ENCODE peak calls at places on chromosome 16, in six cellular contexts. One of them, this sample, is unnamed.

GRCh38 chr16:16890964-16891363 is 512.0 kb downstream of the NPIPA7 start:
- DNase-seq in astrocyte: no peak
- DNase-seq in left lung: no peak
- DNase-seq in fibroblast of pulmonary artery: no peak
- DNase-seq in dorsolateral prefrontal cortex: no peak
- DNase-seq in CD4-positive, alpha-beta T cell: no peak
- DNase-seq in this sample: no peak

GRCh38 chr16:30985401-30986128 is 558 bp downstream of the HSD3B7 start:
- DNase-seq in astrocyte: no peak
- DNase-seq in left lung: peak
- DNase-seq in fibroblast of pulmonary artery: no peak
- DNase-seq in dorsolateral prefrontal cortex: no peak
- DNase-seq in CD4-positive, alpha-beta T cell: no peak
- DNase-seq in this sample: no peak

GRCh38 chr16:17845031-17845430 is 374.3 kb upstream of the XYLT1 start:
- DNase-seq in astrocyte: no peak
- DNase-seq in left lung: no peak
- DNase-seq in fibroblast of pulmonary artery: no peak
- DNase-seq in dorsolateral prefrontal cortex: peak
- DNase-seq in CD4-positive, alpha-beta T cell: no peak
- DNase-seq in this sample: no peak

GRCh38 chr16:46607529-46607928 is 13.7 kb downstream of the SHCBP1 start:
- DNase-seq in astrocyte: peak
- DNase-seq in left lung: no peak
- DNase-seq in fibroblast of pulmonary artery: peak
- DNase-seq in dorsolateral prefrontal cortex: no peak
- DNase-seq in CD4-positive, alpha-beta T cell: no peak
- DNase-seq in this sample: no peak

GRCh38 chr16:50666658-50667496 is 14.2 kb downstream of the SNX20 start:
- DNase-seq in astrocyte: no peak
- DNase-seq in left lung: no peak
- DNase-seq in fibroblast of pulmonary artery: no peak
- DNase-seq in dorsolateral prefrontal cortex: no peak
- DNase-seq in CD4-positive, alpha-beta T cell: no peak
- DNase-seq in this sample: no peak

GRCh38 chr16:4691666-4692412 is 1.5 kb upstream of the NUDT16L1 start:
- DNase-seq in astrocyte: no peak
- DNase-seq in left lung: no peak
- DNase-seq in fibroblast of pulmonary artery: no peak
- DNase-seq in dorsolateral prefrontal cortex: no peak
- DNase-seq in CD4-positive, alpha-beta T cell: no peak
- DNase-seq in this sample: no peak

GRCh38 chr16:83393196-83393981 is 414.4 kb upstream of the HSBP1 start:
- DNase-seq in astrocyte: peak
- DNase-seq in left lung: no peak
- DNase-seq in fibroblast of pulmonary artery: peak
- DNase-seq in dorsolateral prefrontal cortex: no peak
- DNase-seq in CD4-positive, alpha-beta T cell: no peak
- DNase-seq in this sample: no peak

GRCh38 chr16:57997176-57997527 is 3.3 kb downstream of the ZNF319 start:
- DNase-seq in astrocyte: no peak
- DNase-seq in left lung: no peak
- DNase-seq in fibroblast of pulmonary artery: no peak
- DNase-seq in dorsolateral prefrontal cortex: no peak
- DNase-seq in CD4-positive, alpha-beta T cell: no peak
- DNase-seq in this sample: no peak

GRCh38 chr16:57700801-57701551 is 6.4 kb downstream of the DRC7 start:
- DNase-seq in astrocyte: no peak
- DNase-seq in left lung: no peak
- DNase-seq in fibroblast of pulmonary artery: no peak
- DNase-seq in dorsolateral prefrontal cortex: no peak
- DNase-seq in CD4-positive, alpha-beta T cell: no peak
- DNase-seq in this sample: no peak

GRCh38 chr16:3138823-3139426 is 4.1 kb downstream of the ZNF213 start:
- DNase-seq in astrocyte: no peak
- DNase-seq in left lung: no peak
- DNase-seq in fibroblast of pulmonary artery: no peak
- DNase-seq in dorsolateral prefrontal cortex: no peak
- DNase-seq in CD4-positive, alpha-beta T cell: no peak
- DNase-seq in this sample: no peak

GRCh38 chr16:81940781-81941560 is 70.3 kb downstream of the SDR42E1 start:
- DNase-seq in astrocyte: peak
- DNase-seq in left lung: no peak
- DNase-seq in fibroblast of pulmonary artery: peak
- DNase-seq in dorsolateral prefrontal cortex: no peak
- DNase-seq in CD4-positive, alpha-beta T cell: no peak
- DNase-seq in this sample: no peak

GRCh38 chr16:89052824-89053724 is 40.6 kb upstream of the ACSF3 start:
- DNase-seq in astrocyte: peak
- DNase-seq in left lung: peak
- DNase-seq in fibroblast of pulmonary artery: no peak
- DNase-seq in dorsolateral prefrontal cortex: peak
- DNase-seq in CD4-positive, alpha-beta T cell: no peak
- DNase-seq in this sample: no peak

GRCh38 chr16:5025171-5025632 is 8.5 kb downstream of the NAGPA start:
- DNase-seq in astrocyte: no peak
- DNase-seq in left lung: no peak
- DNase-seq in fibroblast of pulmonary artery: peak
- DNase-seq in dorsolateral prefrontal cortex: peak
- DNase-seq in CD4-positive, alpha-beta T cell: no peak
- DNase-seq in this sample: no peak

GRCh38 chr16:12575288-12575687 is 228.4 kb downstream of the CPPED1 start:
- DNase-seq in astrocyte: no peak
- DNase-seq in left lung: no peak
- DNase-seq in fibroblast of pulmonary artery: no peak
- DNase-seq in dorsolateral prefrontal cortex: no peak
- DNase-seq in CD4-positive, alpha-beta T cell: no peak
- DNase-seq in this sample: no peak

GRCh38 chr16:48161906-48162305 is 6.1 kb upstream of the ABCC12 start:
- DNase-seq in astrocyte: no peak
- DNase-seq in left lung: no peak
- DNase-seq in fibroblast of pulmonary artery: no peak
- DNase-seq in dorsolateral prefrontal cortex: no peak
- DNase-seq in CD4-positive, alpha-beta T cell: no peak
- DNase-seq in this sample: no peak

DNA sequence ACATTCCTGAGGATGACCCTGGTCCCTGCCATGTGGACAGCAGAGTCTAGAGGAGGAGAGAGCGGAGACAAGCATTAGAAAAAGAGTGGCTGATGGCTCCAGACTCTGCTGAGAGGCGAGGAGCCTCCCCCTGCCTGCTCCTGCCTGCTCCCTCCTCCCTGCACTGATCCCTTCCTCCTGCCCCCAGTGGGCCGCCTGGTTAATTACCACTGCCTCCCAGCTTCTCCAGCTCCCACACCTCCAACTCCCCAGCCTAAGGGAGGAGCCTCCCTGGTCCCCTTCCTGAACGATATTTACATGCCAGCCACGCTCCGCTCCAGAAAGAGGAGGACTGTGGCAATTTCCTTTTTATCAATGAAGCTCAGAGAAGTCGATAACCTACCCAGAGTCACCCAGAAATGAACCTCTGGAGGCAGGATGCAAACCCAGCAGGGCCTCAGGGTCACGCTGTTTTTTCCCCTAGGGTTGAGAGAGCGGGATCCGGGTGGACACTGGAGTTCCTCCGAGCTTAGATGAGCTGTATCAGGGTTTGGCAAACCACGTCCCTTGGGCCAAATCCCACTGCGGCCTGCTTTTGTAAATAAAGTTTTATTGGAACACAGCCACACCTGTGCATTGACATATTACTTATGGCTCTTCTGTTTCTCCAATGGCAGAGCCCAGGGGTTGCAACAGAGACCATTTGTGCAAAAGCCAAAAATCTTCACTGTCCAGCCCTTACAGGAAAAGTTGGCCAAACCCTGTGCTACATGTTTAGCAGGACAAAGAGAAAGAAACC is 27.1 kb upstream of the JPH3 start:
- DNase-seq in astrocyte: no peak
- DNase-seq in left lung: no peak
- DNase-seq in fibroblast of pulmonary artery: no peak
- DNase-seq in dorsolateral prefrontal cortex: no peak
- DNase-seq in CD4-positive, alpha-beta T cell: no peak
- DNase-seq in this sample: no peak
- TF ChIP-seq CTCF in astrocyte: no peak
- TF ChIP-seq CTCF in left lung: no peak
- TF ChIP-seq CTCF in fibroblast of pulmonary artery: peak
- TF ChIP-seq CTCF in dorsolateral prefrontal cortex: no peak
- TF ChIP-seq CTCF in CD4-positive, alpha-beta T cell: no peak
- TF ChIP-seq CTCF in this sample: no peak

GRCh38 chr16:49442805-49443204 is 69.2 kb downstream of the C16orf78 start:
- DNase-seq in astrocyte: no peak
- DNase-seq in left lung: no peak
- DNase-seq in fibroblast of pulmonary artery: no peak
- DNase-seq in dorsolateral prefrontal cortex: no peak
- DNase-seq in CD4-positive, alpha-beta T cell: no peak
- DNase-seq in this sample: no peak

GRCh38 chr16:49441366-49441780 is 67.8 kb downstream of the C16orf78 start:
- DNase-seq in astrocyte: no peak
- DNase-seq in left lung: peak
- DNase-seq in fibroblast of pulmonary artery: peak
- DNase-seq in dorsolateral prefrontal cortex: no peak
- DNase-seq in CD4-positive, alpha-beta T cell: peak
- DNase-seq in this sample: peak

GRCh38 chr16:49439676-49440075 is 66.1 kb downstream of the C16orf78 start:
- DNase-seq in astrocyte: no peak
- DNase-seq in left lung: no peak
- DNase-seq in fibroblast of pulmonary artery: no peak
- DNase-seq in dorsolateral prefrontal cortex: no peak
- DNase-seq in CD4-positive, alpha-beta T cell: no peak
- DNase-seq in this sample: no peak

GRCh38 chr16:49439050-49439449 is 65.4 kb downstream of the C16orf78 start:
- DNase-seq in astrocyte: no peak
- DNase-seq in left lung: no peak
- DNase-seq in fibroblast of pulmonary artery: no peak
- DNase-seq in dorsolateral prefrontal cortex: no peak
- DNase-seq in CD4-positive, alpha-beta T cell: no peak
- DNase-seq in this sample: no peak

DNA sequence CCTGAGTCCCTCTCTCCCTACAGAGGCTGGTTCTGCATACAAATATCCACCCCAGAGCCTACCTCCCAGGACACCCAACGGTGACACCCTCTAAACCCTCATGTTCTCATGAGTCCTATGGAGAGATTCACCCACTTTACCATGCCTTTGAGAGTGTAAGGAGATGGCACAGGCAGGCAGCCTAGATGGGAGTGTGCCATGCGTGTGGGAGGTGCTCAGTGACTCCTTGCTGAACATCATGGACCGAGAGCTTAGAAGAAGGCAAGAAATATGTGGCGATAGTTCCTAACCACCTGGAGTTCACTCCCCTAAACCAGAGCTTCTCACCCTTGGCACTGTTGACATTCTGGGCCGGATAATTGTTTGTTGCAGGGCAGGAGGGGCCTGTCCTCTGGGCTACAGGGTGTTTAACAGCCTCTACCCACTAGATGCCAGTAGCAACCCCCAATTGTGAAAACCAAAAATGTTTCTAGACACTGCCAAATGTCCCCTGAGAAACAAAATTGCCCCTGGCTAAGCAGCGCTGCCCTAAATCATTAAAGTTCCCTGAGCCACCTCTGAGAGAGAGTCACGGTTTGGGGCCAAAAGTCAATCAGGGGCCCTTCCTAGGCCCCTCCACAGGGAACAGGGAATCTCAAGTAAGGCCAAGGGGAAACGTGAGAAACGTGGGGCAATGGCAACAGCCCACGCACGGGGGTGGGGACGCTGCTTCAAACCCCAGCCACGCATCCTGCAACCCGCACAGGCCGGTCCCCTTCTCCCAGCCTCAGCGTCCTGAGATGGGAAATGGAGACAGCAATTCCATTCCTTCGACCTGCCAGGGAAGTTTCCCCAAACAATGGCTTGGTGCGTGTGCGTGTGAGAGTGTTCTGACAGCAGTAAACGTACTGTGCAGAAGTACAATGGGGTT is 66.8 kb downstream of the C16orf78 start:
- DNase-seq in astrocyte: no peak
- DNase-seq in left lung: no peak
- DNase-seq in fibroblast of pulmonary artery: no peak
- DNase-seq in dorsolateral prefrontal cortex: peak
- DNase-seq in CD4-positive, alpha-beta T cell: no peak
- DNase-seq in this sample: no peak
- TF ChIP-seq CTCF in astrocyte: no peak
- TF ChIP-seq CTCF in left lung: peak
- TF ChIP-seq CTCF in fibroblast of pulmonary artery: no peak
- TF ChIP-seq CTCF in dorsolateral prefrontal cortex: no peak
- TF ChIP-seq CTCF in CD4-positive, alpha-beta T cell: no peak
- TF ChIP-seq CTCF in this sample: no peak

GRCh38 chr16:85215478-85216120 is 103.3 kb upstream of the CIBAR2 start:
- DNase-seq in astrocyte: no peak
- DNase-seq in left lung: no peak
- DNase-seq in fibroblast of pulmonary artery: no peak
- DNase-seq in dorsolateral prefrontal cortex: no peak
- DNase-seq in CD4-positive, alpha-beta T cell: no peak
- DNase-seq in this sample: no peak
- TF ChIP-seq CTCF in astrocyte: no peak
- TF ChIP-seq CTCF in left lung: no peak
- TF ChIP-seq CTCF in fibroblast of pulmonary artery: no peak
- TF ChIP-seq CTCF in dorsolateral prefrontal cortex: no peak
- TF ChIP-seq CTCF in CD4-positive, alpha-beta T cell: no peak
- TF ChIP-seq CTCF in this sample: no peak

GRCh38 chr16:65704866-65705265 is 583.0 kb upstream of the CDH11 start:
- DNase-seq in astrocyte: no peak
- DNase-seq in left lung: no peak
- DNase-seq in fibroblast of pulmonary artery: no peak
- DNase-seq in dorsolateral prefrontal cortex: no peak
- DNase-seq in CD4-positive, alpha-beta T cell: no peak
- DNase-seq in this sample: no peak
- TF ChIP-seq CTCF in astrocyte: peak
- TF ChIP-seq CTCF in left lung: no peak
- TF ChIP-seq CTCF in fibroblast of pulmonary artery: peak
- TF ChIP-seq CTCF in dorsolateral prefrontal cortex: peak
- TF ChIP-seq CTCF in CD4-positive, alpha-beta T cell: no peak
- TF ChIP-seq CTCF in this sample: no peak

DNA sequence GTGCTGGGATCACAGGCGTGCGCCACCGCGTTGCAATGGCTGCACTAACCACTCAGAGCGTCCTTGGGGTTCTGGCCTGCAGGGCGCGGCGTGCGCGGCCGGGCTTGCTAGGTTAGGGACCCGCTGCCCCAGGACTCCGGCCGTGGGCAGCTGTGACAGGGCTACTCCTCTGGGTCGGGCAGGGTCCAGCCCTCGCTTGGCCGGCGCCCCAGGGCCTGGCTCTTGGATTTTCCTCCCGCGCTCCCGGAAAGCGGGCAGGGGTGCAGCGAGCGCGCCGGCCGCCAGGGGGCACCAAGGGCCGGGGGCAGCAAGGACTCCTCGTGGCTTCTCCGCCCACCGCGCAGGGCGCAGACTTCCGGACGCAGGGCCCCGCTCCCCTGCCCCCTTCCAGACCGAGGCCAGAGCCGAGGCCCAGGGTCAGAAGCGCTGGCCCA is 489 bp downstream of the TLE7 start:
- DNase-seq in astrocyte: no peak
- DNase-seq in left lung: no peak
- DNase-seq in fibroblast of pulmonary artery: no peak
- DNase-seq in dorsolateral prefrontal cortex: no peak
- DNase-seq in CD4-positive, alpha-beta T cell: no peak
- DNase-seq in this sample: peak
- TF ChIP-seq CTCF in astrocyte: no peak
- TF ChIP-seq CTCF in left lung: peak
- TF ChIP-seq CTCF in fibroblast of pulmonary artery: no peak
- TF ChIP-seq CTCF in dorsolateral prefrontal cortex: no peak
- TF ChIP-seq CTCF in CD4-positive, alpha-beta T cell: peak
- TF ChIP-seq CTCF in this sample: peak

This sample was measured in natural killer cell.